ENCODE peak calls at places on chromosomes 4 and X, in nine cellular contexts. J is GM20000, D is stomach, N is neural crest cell, Y is colonic mucosa, O is Caco-2, L is GM10248, R is WERI-Rb-1, A is fibroblast of lung. W is an unnamed sample.

GRCh38 chr4:37392540-37393255 is 148.2 kb downstream of the NWD2 start:
- DNase-seq in J (no peak), D (peak; percentile 50), N (peak; percentile 20), Y (peak; percentile 26), O (no peak), L (no peak), R (no peak), A (peak; percentile 1), W (no peak)

GRCh38 chrX:146615807-146616206 is 193.8 kb upstream of the CXorf51B start:
- DNase-seq in J (no peak), D (no peak), N (no peak), Y (no peak), O (no peak), L (no peak), R (no peak), A (no peak), W (no peak)

GRCh38 chr4:122341906-122342305 is 36.9 kb upstream of the ADAD1 start:
- DNase-seq in J (no peak), D (no peak), N (no peak), Y (no peak), O (peak; percentile 1), L (no peak), R (no peak), A (peak; percentile 88), W (peak; percentile 49)

GRCh38 chr4:10746371-10747143 is 62.0 kb upstream of the CLNK start:
- DNase-seq in J (no peak), D (no peak), N (no peak), Y (no peak), O (no peak), L (no peak), R (no peak), A (peak; percentile 89), W (no peak)

GRCh38 chr4:168802222-168802621 is 207.8 kb downstream of the CBR4 start:
- DNase-seq in J (no peak), D (no peak), N (no peak), Y (no peak), O (no peak), L (no peak), R (no peak), A (no peak), W (no peak)

GRCh38 chrX:84046403-84046984 is 141.5 kb downstream of the RPS6KA6 start:
- DNase-seq in J (peak; percentile 3), D (peak; percentile 31), N (peak; percentile 7), Y (no peak), O (peak; percentile 36), L (peak; percentile 16), R (peak; percentile 12), A (peak; percentile 21), W (peak; percentile 15)

GRCh38 chr4:70992354-70992753 is 1.1 kb upstream of the DCK start:
- DNase-seq in J (no peak), D (no peak), N (no peak), Y (peak; percentile 48), O (peak; percentile 74), L (no peak), R (no peak), A (no peak), W (no peak)

GRCh38 chrX:77779695-77780094 is 6.3 kb downstream of the ATRX start:
- DNase-seq in J (no peak), D (no peak), N (no peak), Y (no peak), O (no peak), L (peak; percentile 16), R (no peak), A (no peak), W (no peak)

GRCh38 chrX:71181558-71181909 is 36.9 kb downstream of the NLGN3 start:
- DNase-seq in J (no peak), D (no peak), N (no peak), Y (peak; percentile 23), O (peak; percentile 30), L (no peak), R (no peak), A (no peak), W (no peak)

GRCh38 chr4:24657768-24658617 is 73.6 kb upstream of the DHX15 start:
- DNase-seq in J (peak; percentile 31), D (peak; percentile 71), N (no peak), Y (peak; percentile 87), O (peak; percentile 15), L (peak; percentile 31), R (no peak), A (peak; percentile 97), W (no peak)

GRCh38 chr4:184335520-184335919 is 117.8 kb upstream of the ENPP6 start:
- DNase-seq in J (no peak), D (no peak), N (no peak), Y (no peak), O (no peak), L (no peak), R (no peak), A (no peak), W (no peak)

GRCh38 chr4:101400096-101400495 is 52.8 kb upstream of the PPP3CA start:
- DNase-seq in J (no peak), D (no peak), N (no peak), Y (no peak), O (no peak), L (no peak), R (no peak), A (peak; percentile 94), W (no peak)

GRCh38 chrX:52574416-52575275 is 57.8 kb upstream of the XAGE1B start:
- DNase-seq in J (peak; percentile 26), D (no peak), N (peak; percentile 44), Y (peak; percentile 41), O (peak; percentile 50), L (peak; percentile 38), R (peak; percentile 23), A (peak; percentile 53), W (peak; percentile 15)

GRCh38 chr4:177482367-177482766 is 40.1 kb upstream of the AGA start:
- DNase-seq in J (no peak), D (no peak), N (no peak), Y (no peak), O (no peak), L (no peak), R (no peak), A (no peak), W (no peak)

GRCh38 chr4:7238300-7238960 is 46.1 kb downstream of the SORCS2 start:
- DNase-seq in J (no peak), D (no peak), N (no peak), Y (no peak), O (no peak), L (no peak), R (peak; percentile 85), A (no peak), W (no peak)
- TF ChIP-seq CTCF in J (no peak), D (no peak), N (peak; percentile 45), Y (no peak), O (peak; percentile 17), L (peak; percentile 5), R (peak; percentile 96), A (no peak), W (peak; percentile 39)

GRCh38 chrX:131745942-131746489 is 202.1 kb downstream of the OR13H1 start:
- DNase-seq in J (no peak), D (no peak), N (no peak), Y (no peak), O (no peak), L (no peak), R (no peak), A (no peak), W (no peak)

GRCh38 chrX:131752493-131753198 is 208.8 kb downstream of the OR13H1 start:
- DNase-seq in J (no peak), D (peak; percentile 84), N (no peak), Y (peak; percentile 90), O (no peak), L (no peak), R (peak; percentile 84), A (peak; percentile 73), W (peak; percentile 78)

GRCh38 chrX:131746491-131746968 is 202.7 kb downstream of the OR13H1 start:
- DNase-seq in J (no peak), D (peak; percentile 86), N (no peak), Y (peak; percentile 91), O (peak; percentile 23), L (no peak), R (peak; percentile 93), A (peak; percentile 67), W (peak; percentile 71)

GRCh38 chrX:131747173-131747572 is 203.3 kb downstream of the OR13H1 start:
- DNase-seq in J (no peak), D (peak; percentile 76), N (no peak), Y (peak; percentile 85), O (no peak), L (no peak), R (peak; percentile 89), A (peak; percentile 79), W (peak; percentile 88)
- TF ChIP-seq CTCF in J (no peak), D (no peak), N (no peak), Y (peak; percentile 28), O (no peak), L (no peak), R (peak; percentile 74), A (no peak), W (peak; percentile 51)

GRCh38 chr4:3401436-3402171 is 40.2 kb upstream of the HGFAC start:
- DNase-seq in J (no peak), D (no peak), N (no peak), Y (no peak), O (no peak), L (no peak), R (no peak), A (peak; percentile 71), W (no peak)

GRCh38 chr4:3397128-3397527 is 44.6 kb upstream of the HGFAC start:
- DNase-seq in J (no peak), D (no peak), N (no peak), Y (no peak), O (no peak), L (no peak), R (no peak), A (no peak), W (no peak)

GRCh38 chr4:3402409-3403103 is 39.2 kb upstream of the HGFAC start:
- DNase-seq in J (no peak), D (no peak), N (no peak), Y (no peak), O (no peak), L (no peak), R (no peak), A (peak; percentile 89), W (peak; percentile 16)

GRCh38 chr4:3396611-3397010 is 45.2 kb upstream of the HGFAC start:
- DNase-seq in J (no peak), D (no peak), N (no peak), Y (no peak), O (no peak), L (no peak), R (no peak), A (no peak), W (no peak)

GRCh38 chr4:3399277-3400194 is 42.2 kb upstream of the HGFAC start:
- DNase-seq in J (no peak), D (no peak), N (no peak), Y (no peak), O (no peak), L (no peak), R (no peak), A (peak; percentile 34), W (no peak)
- TF ChIP-seq CTCF in J (no peak), D (no peak), N (no peak), Y (no peak), O (no peak), L (no peak), R (no peak), A (peak; percentile 25), W (no peak)

DNA sequence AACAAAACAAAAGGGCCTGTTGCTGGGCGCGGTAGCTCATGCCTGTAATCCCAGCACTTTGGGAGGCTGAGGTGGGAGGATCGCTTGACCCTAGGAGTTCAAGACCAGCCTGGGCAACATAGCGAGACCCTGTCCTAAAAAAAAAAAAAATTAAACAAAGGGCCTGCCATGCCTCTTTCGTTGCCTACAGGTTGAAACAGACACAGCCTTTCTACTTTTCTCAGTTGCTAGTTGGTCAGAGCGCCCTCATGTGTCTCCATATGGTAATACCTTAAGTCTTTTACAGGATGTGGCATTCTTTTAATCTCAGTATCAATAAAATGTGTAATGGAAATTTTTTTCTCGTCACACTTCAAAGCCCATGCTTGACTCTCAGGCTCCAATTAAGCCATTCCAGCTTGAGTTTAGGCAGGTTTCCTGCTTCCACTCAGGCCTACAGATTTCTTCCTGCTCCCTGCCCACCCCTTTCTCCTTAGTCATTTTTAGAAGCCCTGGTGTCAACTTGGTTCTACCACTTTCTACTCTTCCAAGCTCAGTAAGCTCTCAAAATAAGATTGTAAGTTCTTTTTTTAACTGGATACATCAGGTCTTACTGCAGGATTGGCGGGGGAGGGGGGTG is 4.6 kb upstream of the SOWAHD start:
- DNase-seq in J (peak; percentile 57), D (no peak), N (peak; percentile 6), Y (peak; percentile 47), O (peak; percentile 19), L (no peak), R (peak; percentile 32), A (no peak), W (no peak)
- TF ChIP-seq CTCF in J (peak; percentile 1), D (no peak), N (peak; percentile 48), Y (peak; percentile 20), O (peak; percentile 3), L (peak; percentile 50), R (peak; percentile 41), A (peak; percentile 47), W (peak; percentile 31)

W was measured in AG09319.